ENCODE peak calls at places on chromosome 13, in five cellular contexts. M is A673, T is heart left ventricle, H is GM12865, Z is left lung. E is an unnamed sample.

GRCh38 chr13:97307882-97308624 is 85.9 kb downstream of the MBNL2 start:
- DNase-seq in M (no peak), T (no peak), H (no peak), Z (no peak), E (no peak)

GRCh38 chr13:82654851-82655517 is 1227.3 kb downstream of the SLITRK1 start:
- DNase-seq in M (no peak), T (peak; percentile 71), H (no peak), Z (peak; percentile 67), E (no peak)

GRCh38 chr13:98207411-98207810 is 30.3 kb upstream of the RNF113B start:
- DNase-seq in M (no peak), T (no peak), H (no peak), Z (no peak), E (no peak)

GRCh38 chr13:71626396-71626795 is 240.6 kb downstream of the DACH1 start:
- DNase-seq in M (no peak), T (no peak), H (no peak), Z (no peak), E (no peak)

GRCh38 chr13:35787937-35788336 is 311.4 kb upstream of the MAB21L1 start:
- DNase-seq in M (no peak), T (no peak), H (no peak), Z (no peak), E (no peak)

GRCh38 chr13:22061806-22062391 is 391.0 kb downstream of the FGF9 start:
- DNase-seq in M (no peak), T (no peak), H (peak; percentile 79), Z (no peak), E (no peak)

GRCh38 chr13:30656178-30656577 is 38.5 kb downstream of the USPL1 start:
- DNase-seq in M (no peak), T (no peak), H (no peak), Z (no peak), E (no peak)

GRCh38 chr13:33520480-33520839 is 234.9 kb upstream of the STARD13 start:
- DNase-seq in M (no peak), T (no peak), H (no peak), Z (no peak), E (no peak)

GRCh38 chr13:30142502-30143211 is 164.7 kb downstream of the KATNAL1 start:
- DNase-seq in M (peak; percentile 74), T (no peak), H (peak; percentile 59), Z (no peak), E (peak; percentile 97)

GRCh38 chr13:89212186-89212585 is 1541.0 kb downstream of the SLITRK5 start:
- DNase-seq in M (no peak), T (no peak), H (no peak), Z (no peak), E (no peak)

GRCh38 chr13:34698953-34699352 is 243.1 kb upstream of the NBEA start:
- DNase-seq in M (no peak), T (no peak), H (no peak), Z (no peak), E (no peak)

GRCh38 chr13:74361274-74361673 is 227.1 kb upstream of the KLF12 start:
- DNase-seq in M (no peak), T (no peak), H (no peak), Z (no peak), E (no peak)

GRCh38 chr13:45490068-45490467 is 25.3 kb downstream of the COG3 start:
- DNase-seq in M (peak; percentile 6), T (no peak), H (peak; percentile 23), Z (no peak), E (no peak)

GRCh38 chr13:73451120-73452029 is 392.6 kb downstream of the KLF5 start:
- DNase-seq in M (no peak), T (no peak), H (no peak), Z (no peak), E (no peak)

GRCh38 chr13:59545007-59545406 is 618.7 kb downstream of the DIAPH3 start:
- DNase-seq in M (peak; percentile 61), T (no peak), H (no peak), Z (no peak), E (no peak)

GRCh38 chr13:103758222-103758621 is 692.0 kb upstream of the SLC10A2 start:
- DNase-seq in M (no peak), T (no peak), H (no peak), Z (no peak), E (no peak)

GRCh38 chr13:33004454-33004853 is 11.8 kb upstream of the KL start:
- DNase-seq in M (peak; percentile 78), T (peak; percentile 63), H (no peak), Z (no peak), E (no peak)

GRCh38 chr13:107342747-107343146 is 774.8 kb upstream of the ARGLU1 start:
- DNase-seq in M (no peak), T (no peak), H (no peak), Z (no peak), E (no peak)

GRCh38 chr13:30576528-30576927 is 41.2 kb upstream of the USPL1 start:
- DNase-seq in M (peak; percentile 61), T (peak; percentile 27), H (no peak), Z (no peak), E (peak; percentile 31)

GRCh38 chr13:98214707-98215106 is 37.6 kb upstream of the RNF113B start:
- DNase-seq in M (no peak), T (no peak), H (no peak), Z (no peak), E (no peak)

GRCh38 chr13:106710267-106710666 is 142.3 kb upstream of the ARGLU1 start:
- DNase-seq in M (no peak), T (peak; percentile 30), H (no peak), Z (no peak), E (peak; percentile 7)

GRCh38 chr13:47114030-47114429 is 217.2 kb upstream of the HTR2A start:
- DNase-seq in M (no peak), T (no peak), H (no peak), Z (no peak), E (peak; percentile 63)

DNA sequence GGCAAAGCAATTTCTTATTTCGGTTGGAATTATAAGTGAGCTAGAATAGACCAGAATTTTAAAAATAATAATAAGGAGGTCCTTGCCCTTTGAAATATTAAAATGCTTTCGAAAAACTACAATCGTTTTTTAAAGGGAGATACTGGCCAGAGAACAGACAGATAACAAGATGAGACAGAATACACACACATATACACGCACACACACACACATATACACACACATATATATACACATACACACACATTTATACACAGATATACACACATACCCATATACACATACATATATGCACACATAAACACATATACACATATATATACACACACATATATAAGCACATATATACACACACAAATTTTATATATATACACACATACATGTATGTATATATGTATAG is 175.3 kb upstream of the MIR17HG start:
- DNase-seq in M (no peak), T (no peak), H (no peak), Z (no peak), E (no peak)
- H3K4me3 ChIP-seq in M (no peak overlapping the region), T (no peak overlapping the region), H (no peak overlapping the region), Z (no peak overlapping the region), E (no peak overlapping the region)

DNA sequence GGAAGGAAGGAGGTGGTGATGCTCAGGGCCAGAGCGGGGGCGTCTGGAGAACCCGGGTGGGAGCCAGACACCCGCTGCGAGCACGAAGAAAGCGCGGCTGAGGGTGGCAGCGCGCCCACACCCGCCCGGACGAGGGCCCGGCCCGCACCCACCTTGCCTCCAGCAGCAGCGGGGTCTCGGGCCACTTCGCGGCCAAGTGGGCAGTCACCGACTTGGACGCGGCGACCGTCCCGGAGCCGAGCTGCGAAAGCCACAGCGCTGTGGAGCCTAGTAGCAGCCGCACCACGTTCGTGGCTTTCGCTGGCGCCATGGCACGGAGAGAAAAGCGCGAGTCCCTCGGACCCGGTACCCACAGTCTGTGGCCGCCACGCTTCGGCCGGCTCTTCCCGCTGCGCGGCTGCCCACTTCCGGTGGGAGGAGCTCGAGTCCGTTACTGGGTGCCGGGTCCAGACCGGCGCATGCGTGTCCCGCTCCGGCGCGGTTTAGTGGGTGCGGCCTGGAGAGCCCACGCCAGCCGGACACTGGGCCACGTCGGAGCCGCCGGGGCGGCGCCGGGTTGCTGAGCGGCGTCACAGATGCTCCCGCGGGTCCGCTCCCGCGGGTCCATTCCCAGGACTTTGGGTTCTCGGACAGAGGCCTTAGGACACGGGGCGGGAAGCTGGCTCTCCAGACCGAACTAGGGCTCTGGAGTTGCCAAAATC is at the start of gene UGGT2:
- DNase-seq in M (peak; percentile 77), T (peak; percentile 96), H (peak; percentile 96), Z (peak; percentile 95), E (peak; percentile 90)
- H3K4me3 ChIP-seq in M (peak within 1 kb of the TSS; percentile 74), T (peak within 1 kb of the TSS; percentile 58), H (peak within 1 kb of the TSS; percentile 83), Z (peak within 1 kb of the TSS; percentile 91), E (peak within 1 kb of the TSS; percentile 98)

DNA sequence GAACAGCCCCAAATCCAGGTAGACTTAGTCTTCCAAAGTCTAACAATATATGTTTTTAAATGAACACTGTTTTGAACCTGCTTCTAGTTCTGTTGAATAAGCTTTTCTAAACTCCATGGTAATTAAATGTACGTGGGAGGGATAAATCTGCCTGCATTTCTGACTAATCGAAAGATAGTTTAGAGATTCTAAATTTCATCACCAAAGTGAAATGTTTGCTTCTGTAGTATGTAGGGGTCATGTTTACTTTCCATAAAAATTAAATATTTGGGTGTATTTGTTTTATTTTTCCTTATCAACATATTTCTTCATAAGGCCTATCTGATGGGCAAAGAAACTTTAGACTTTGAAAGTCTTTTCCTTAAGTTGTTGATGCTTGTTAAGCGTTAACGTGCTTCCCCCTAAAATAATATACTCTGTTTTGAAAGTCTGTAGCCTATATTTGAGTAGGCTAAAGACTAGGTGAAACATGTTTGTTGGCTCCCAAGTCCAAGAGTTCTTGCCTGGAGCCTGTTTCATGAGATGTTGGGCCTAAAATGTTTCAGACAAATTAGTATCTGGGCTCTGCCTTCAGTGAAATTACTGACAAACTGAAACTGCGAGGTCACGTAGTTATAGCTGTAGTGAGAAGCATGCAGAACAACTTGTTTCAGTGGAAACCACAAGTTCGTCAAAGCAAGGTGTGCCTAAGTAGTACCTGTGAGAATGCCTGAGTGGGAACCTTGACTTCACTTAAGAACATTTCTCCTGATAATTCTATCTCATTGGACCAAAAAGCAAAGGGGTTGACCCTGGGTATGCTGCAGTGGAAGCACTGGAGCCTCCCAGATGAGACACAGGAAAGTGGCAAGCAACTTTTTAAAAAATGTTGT is 126.2 kb downstream of the LMO7 start:
- DNase-seq in M (no peak), T (no peak), H (peak; percentile 82), Z (no peak), E (no peak)
- H3K4me3 ChIP-seq in M (no peak overlapping the region), T (peak overlapping the region; percentile 16), H (no peak overlapping the region), Z (peak overlapping the region; percentile 25), E (no peak overlapping the region)

GRCh38 chr13:114236224-114236623 is 1.5 kb downstream of the CDC16 start:
- DNase-seq in M (no peak), T (no peak), H (no peak), Z (no peak), E (no peak)
- H3K4me3 ChIP-seq in M (peak overlapping the region; percentile 92), T (no peak overlapping the region), H (peak overlapping the region; percentile 77), Z (peak overlapping the region; percentile 93), E (peak overlapping the region; percentile 94)

GRCh38 chr13:24719139-24719538 is 38.9 kb downstream of the ATP12A start:
- DNase-seq in M (no peak), T (no peak), H (no peak), Z (no peak), E (no peak)
- H3K4me3 ChIP-seq in M (no peak overlapping the region), T (no peak overlapping the region), H (no peak overlapping the region), Z (no peak overlapping the region), E (no peak overlapping the region)

GRCh38 chr13:112905990-112906641 is 62.9 kb upstream of the MCF2L start:
- DNase-seq in M (no peak), T (no peak), H (no peak), Z (no peak), E (no peak)
- H3K4me3 ChIP-seq in M (no peak overlapping the region), T (no peak overlapping the region), H (no peak overlapping the region), Z (no peak overlapping the region), E (no peak overlapping the region)

E was measured in skeletal muscle cell.